ENCODE peak calls at places on chromosomes 11 and 22, in four cellular contexts. One of them, this sample, is unnamed.

GRCh38 chr11:35343033-35343598 is 76.2 kb downstream of the SLC1A2 start:
- DNase-seq in psoas muscle: no peak
- DNase-seq in kidney: no peak
- DNase-seq in fibroblast of lung: no peak
- DNase-seq in this sample: no peak

GRCh38 chr11:79312591-79313267 is 128.1 kb downstream of the TENM4 start:
- DNase-seq in psoas muscle: no peak
- DNase-seq in kidney: no peak
- DNase-seq in fibroblast of lung: no peak
- DNase-seq in this sample: no peak

GRCh38 chr11:44417756-44418437 is 108.0 kb upstream of the ALX4 start:
- DNase-seq in psoas muscle: no peak
- DNase-seq in kidney: no peak
- DNase-seq in fibroblast of lung: no peak
- DNase-seq in this sample: no peak

GRCh38 chr11:119594639-119595249 is 134.3 kb downstream of the NECTIN1 start:
- DNase-seq in psoas muscle: no peak
- DNase-seq in kidney: no peak
- DNase-seq in fibroblast of lung: peak; percentile 93
- DNase-seq in this sample: no peak

GRCh38 chr22:39405346-39406085 is 5.9 kb downstream of the TAB1 start:
- DNase-seq in psoas muscle: peak; percentile 54
- DNase-seq in kidney: peak; percentile 73
- DNase-seq in fibroblast of lung: peak; percentile 85
- DNase-seq in this sample: no peak

GRCh38 chr22:50444663-50445062 is 30.2 kb downstream of the SBF1 start:
- DNase-seq in psoas muscle: no peak
- DNase-seq in kidney: peak; percentile 76
- DNase-seq in fibroblast of lung: peak; percentile 77
- DNase-seq in this sample: peak; percentile 74

GRCh38 chr11:102014756-102015155 is 32.5 kb upstream of the CFAP300 start:
- DNase-seq in psoas muscle: no peak
- DNase-seq in kidney: no peak
- DNase-seq in fibroblast of lung: no peak
- DNase-seq in this sample: no peak

GRCh38 chr11:22666700-22667439 is 459 bp downstream of the GAS2 start:
- DNase-seq in psoas muscle: peak; percentile 81
- DNase-seq in kidney: peak; percentile 77
- DNase-seq in fibroblast of lung: peak; percentile 43
- DNase-seq in this sample: no peak

GRCh38 chr11:20077973-20078372 is 82.3 kb downstream of the DBX1 start:
- DNase-seq in psoas muscle: no peak
- DNase-seq in kidney: no peak
- DNase-seq in fibroblast of lung: no peak
- DNase-seq in this sample: no peak

GRCh38 chr22:38755911-38756532 is at the start of gene SUN2:
- DNase-seq in psoas muscle: peak; percentile 97
- DNase-seq in kidney: peak; percentile 98
- DNase-seq in fibroblast of lung: peak; percentile 79
- DNase-seq in this sample: peak; percentile 98

GRCh38 chr11:9616042-9616640 is 42.7 kb downstream of the WEE1 start:
- DNase-seq in psoas muscle: no peak
- DNase-seq in kidney: no peak
- DNase-seq in fibroblast of lung: peak; percentile 40
- DNase-seq in this sample: no peak

GRCh38 chr11:131859811-131860210 is 489.4 kb downstream of the NTM start:
- DNase-seq in psoas muscle: no peak
- DNase-seq in kidney: no peak
- DNase-seq in fibroblast of lung: peak; percentile 81
- DNase-seq in this sample: no peak

GRCh38 chr11:68010058-68011041 is at the start of gene ALDH3B1:
- DNase-seq in psoas muscle: peak; percentile 96
- DNase-seq in kidney: peak; percentile 98
- DNase-seq in fibroblast of lung: peak; percentile 74
- DNase-seq in this sample: peak; percentile 92

GRCh38 chr11:19524171-19524671 is 188.4 kb upstream of the NAV2 start:
- DNase-seq in psoas muscle: no peak
- DNase-seq in kidney: peak; percentile 77
- DNase-seq in fibroblast of lung: no peak
- DNase-seq in this sample: no peak

GRCh38 chr11:18617688-18618340 is 16.3 kb downstream of the SPTY2D1 start:
- DNase-seq in psoas muscle: no peak
- DNase-seq in kidney: no peak
- DNase-seq in fibroblast of lung: peak; percentile 75
- DNase-seq in this sample: no peak

GRCh38 chr11:115808351-115808940 is 304.2 kb upstream of the CADM1 start:
- DNase-seq in psoas muscle: no peak
- DNase-seq in kidney: no peak
- DNase-seq in fibroblast of lung: no peak
- DNase-seq in this sample: no peak

GRCh38 chr11:33980896-33981295 is 70.6 kb upstream of the CAPRIN1 start:
- DNase-seq in psoas muscle: no peak
- DNase-seq in kidney: no peak
- DNase-seq in fibroblast of lung: no peak
- DNase-seq in this sample: no peak

GRCh38 chr11:76596652-76597051 is 73.9 kb downstream of the LRRC32 start:
- DNase-seq in psoas muscle: no peak
- DNase-seq in kidney: no peak
- DNase-seq in fibroblast of lung: no peak
- DNase-seq in this sample: no peak

GRCh38 chr22:18978506-18978905 is 42.4 kb upstream of the PRODH start:
- DNase-seq in psoas muscle: no peak
- DNase-seq in kidney: no peak
- DNase-seq in fibroblast of lung: no peak
- DNase-seq in this sample: no peak

GRCh38 chr11:76347391-76347790 is 33.5 kb downstream of the THAP12 start:
- DNase-seq in psoas muscle: no peak
- DNase-seq in kidney: no peak
- DNase-seq in fibroblast of lung: peak; percentile 44
- DNase-seq in this sample: no peak

DNA sequence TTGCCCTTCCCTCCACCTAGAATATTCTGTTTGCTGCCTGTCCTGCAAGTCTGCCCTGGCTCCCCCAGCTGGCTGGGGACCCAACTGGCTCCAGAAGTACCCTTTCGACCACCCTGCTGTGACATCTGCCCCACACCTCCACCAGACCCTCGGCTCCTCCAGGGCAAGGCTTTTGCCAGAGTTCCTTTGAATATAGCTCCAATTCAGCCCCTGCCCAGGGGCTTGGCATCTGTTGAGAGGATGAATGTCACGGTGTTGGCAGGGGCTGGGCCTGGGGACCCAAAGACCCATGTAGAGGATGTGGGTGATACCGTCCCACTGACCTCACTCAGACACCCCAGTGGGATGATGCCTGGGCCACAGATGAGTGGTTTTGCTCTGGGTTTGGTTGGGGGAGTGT is 4.0 kb downstream of the NLRP6 start:
- DNase-seq in psoas muscle: peak; percentile 37
- DNase-seq in kidney: peak; percentile 60
- DNase-seq in fibroblast of lung: no peak
- DNase-seq in this sample: peak; percentile 46
- TF ChIP-seq CTCF in psoas muscle: no peak
- TF ChIP-seq CTCF in kidney: no peak
- TF ChIP-seq CTCF in fibroblast of lung: no peak
- TF ChIP-seq CTCF in this sample: no peak

DNA sequence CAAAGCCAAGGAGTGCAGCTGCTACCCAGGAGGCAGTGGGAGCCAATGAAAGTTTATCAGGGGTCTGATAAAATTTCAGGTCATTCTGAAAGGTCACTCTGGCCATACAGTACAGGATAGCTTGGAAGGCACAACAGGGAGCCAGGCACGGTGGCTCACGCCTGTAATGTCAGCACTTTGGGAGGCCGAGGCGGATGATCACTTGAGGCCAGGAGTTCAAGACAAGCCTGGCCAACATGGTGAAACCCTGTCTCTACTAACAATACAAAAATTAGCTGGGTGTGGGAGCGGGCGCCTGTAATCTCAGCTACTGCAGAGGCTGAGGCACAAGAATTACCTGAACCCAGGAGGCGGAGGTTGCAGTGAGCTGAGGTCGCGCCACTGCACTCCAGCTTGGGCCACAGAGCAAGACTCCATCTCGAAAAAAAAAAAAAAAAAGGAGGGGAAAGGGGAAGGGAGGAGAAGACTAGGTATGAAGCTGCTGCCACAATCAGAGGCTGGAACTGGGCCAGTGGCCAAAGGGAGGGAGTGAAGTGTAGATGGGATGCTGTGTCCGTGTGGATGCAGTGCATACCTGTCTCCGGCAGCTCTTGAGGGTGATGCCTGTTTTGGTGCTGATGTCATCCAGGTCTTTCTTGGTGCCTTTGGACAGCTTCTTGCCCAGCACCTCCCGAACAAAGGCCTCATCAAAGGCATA is 1.1 kb downstream of the FIBP start:
- DNase-seq in psoas muscle: no peak
- DNase-seq in kidney: peak; percentile 69
- DNase-seq in fibroblast of lung: no peak
- DNase-seq in this sample: no peak
- H3K4me1 ChIP-seq in psoas muscle: peaks cover 23% of the 10 kb centered on the region
- H3K4me1 ChIP-seq in kidney: peaks cover 35% of the 10 kb centered on the region
- H3K4me1 ChIP-seq in fibroblast of lung: peaks cover 14% of the 10 kb centered on the region
- H3K4me1 ChIP-seq in this sample: peaks cover 29% of the 10 kb centered on the region

DNA sequence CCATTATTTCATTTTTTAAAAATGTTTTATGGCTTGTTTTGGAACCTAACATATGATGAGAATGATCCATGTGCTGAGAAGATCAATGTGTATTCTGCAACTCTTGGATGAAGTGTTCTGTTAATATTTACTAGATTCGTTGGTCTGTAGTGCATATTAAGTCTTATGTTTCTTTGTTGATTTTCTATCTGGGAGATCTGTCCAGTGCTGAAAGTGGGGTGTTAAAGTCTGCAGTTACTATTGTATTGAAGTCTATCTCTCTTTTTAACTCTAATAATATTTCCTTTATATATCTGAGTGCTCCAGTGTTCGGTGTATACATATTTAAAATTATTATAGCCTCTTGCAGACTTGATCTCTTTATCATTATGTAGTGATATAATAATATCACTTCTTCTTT is 11.9 kb downstream of the PATE3 start:
- DNase-seq in psoas muscle: no peak
- DNase-seq in kidney: no peak
- DNase-seq in fibroblast of lung: no peak
- DNase-seq in this sample: no peak
- H3K9me3 ChIP-seq in psoas muscle: peaks cover 34% of the 10 kb centered on the region
- H3K9me3 ChIP-seq in kidney: peaks cover 2% of the 10 kb centered on the region
- H3K9me3 ChIP-seq in fibroblast of lung: no peaks in the 10 kb centered on the region
- H3K9me3 ChIP-seq in this sample: no peaks in the 10 kb centered on the region

GRCh38 chr11:85316967-85317366 is 310.2 kb downstream of the DLG2 start:
- DNase-seq in psoas muscle: no peak
- DNase-seq in kidney: no peak
- DNase-seq in fibroblast of lung: no peak
- DNase-seq in this sample: peak; percentile 44

GRCh38 chr11:85318573-85318972 is 308.6 kb downstream of the DLG2 start:
- DNase-seq in psoas muscle: no peak
- DNase-seq in kidney: no peak
- DNase-seq in fibroblast of lung: no peak
- DNase-seq in this sample: no peak

GRCh38 chr11:85310479-85310878 is 316.7 kb downstream of the DLG2 start:
- DNase-seq in psoas muscle: no peak
- DNase-seq in kidney: no peak
- DNase-seq in fibroblast of lung: no peak
- DNase-seq in this sample: no peak

GRCh38 chr11:85313741-85314140 is 313.4 kb downstream of the DLG2 start:
- DNase-seq in psoas muscle: no peak
- DNase-seq in kidney: no peak
- DNase-seq in fibroblast of lung: no peak
- DNase-seq in this sample: no peak
- TF ChIP-seq CTCF in psoas muscle: no peak
- TF ChIP-seq CTCF in kidney: no peak
- TF ChIP-seq CTCF in fibroblast of lung: no peak
- TF ChIP-seq CTCF in this sample: no peak